ENCODE peak calls at places on chromosome 6, in nine cellular contexts. W is hepatocyte, Q is Kasumi-1, S is T-cell, L is KBM-7, U is activated T-cell treated with anti-CD3 and anti-CD28 coated beads for 24 hours, Y is nephron progenitor cell, I is OCI-LY7, M is OCI-M1. E is an unnamed sample.

GRCh38 chr6:106808758-106809157 is 165.8 kb downstream of the CD24 start:
- DNase-seq in W (no peak), M (no peak), U (no peak), L (no peak), Y (no peak), S (no peak), Q (no peak), I (no peak), E (no peak)

GRCh38 chr6:45132059-45132458 is 196.1 kb upstream of the RUNX2 start:
- DNase-seq in W (no peak), Y (no peak), I (no peak), L (no peak), U (no peak), Q (no peak), M (no peak), S (no peak), E (peak)

GRCh38 chr6:5497896-5498578 is 236.7 kb downstream of the FARS2 start:
- DNase-seq in L (no peak), M (no peak), S (no peak), U (no peak), Q (no peak), I (no peak), W (no peak), Y (no peak), E (no peak)

GRCh38 chr6:139982652-139983051 is 608.2 kb upstream of the CITED2 start:
- DNase-seq in Q (no peak), L (no peak), M (no peak), W (no peak), I (no peak), S (no peak), U (no peak), Y (no peak), E (peak)

GRCh38 chr6:17871169-17871479 is 116.3 kb downstream of the KIF13A start:
- DNase-seq in W (no peak), Y (no peak), Q (no peak), M (no peak), U (no peak), L (no peak), S (no peak), I (no peak), E (no peak)

GRCh38 chr6:54093306-54093705 is 17.9 kb upstream of the MLIP start:
- DNase-seq in I (no peak), S (no peak), U (no peak), M (no peak), Q (no peak), Y (no peak), W (no peak), L (no peak), E (no peak)

GRCh38 chr6:42025790-42026311 is 24.5 kb upstream of the TAF8 start:
- DNase-seq in I (no peak), Q (no peak), U (no peak), W (no peak), Y (no peak), L (no peak), S (no peak), M (no peak), E (no peak)

GRCh38 chr6:140078552-140079126 is 704.2 kb upstream of the CITED2 start:
- DNase-seq in L (peak), U (no peak), Q (no peak), Y (no peak), S (no peak), M (no peak), I (no peak), W (peak), E (peak)

GRCh38 chr6:139881728-139882211 is 507.3 kb upstream of the CITED2 start:
- DNase-seq in U (peak), W (peak), M (peak), L (peak), I (peak), S (no peak), Q (peak), Y (peak), E (peak)